ENCODE peak calls at places on chromosomes 11 and 22, in seven cellular contexts. M, K, G, Y, F, C and Z are unnamed samples.

GRCh38 chr11:134559617-134559992 is 147.6 kb upstream of the B3GAT1 start:
- DNase-seq in M (no peak), K (no peak), G (no peak), Y (no peak), F (no peak), C (no peak), Z (no peak)

GRCh38 chr11:85310479-85310878 is 316.7 kb downstream of the DLG2 start:
- DNase-seq in M (no peak), K (no peak), G (no peak), Y (no peak), F (no peak), C (no peak), Z (peak)

GRCh38 chr11:93905384-93905783 is 55.0 kb upstream of the VSTM5 start:
- DNase-seq in M (no peak), K (no peak), G (peak), Y (no peak), F (no peak), C (peak), Z (no peak)

GRCh38 chr11:112844530-112844929 is 116.7 kb upstream of the NCAM1 start:
- DNase-seq in M (no peak), K (no peak), G (no peak), Y (no peak), F (no peak), C (no peak), Z (no peak)

GRCh38 chr11:3962406-3962840 is 107.0 kb downstream of the STIM1 start:
- DNase-seq in M (no peak), K (no peak), G (no peak), Y (no peak), F (no peak), C (no peak), Z (no peak)

GRCh38 chr11:112293614-112294013 is 33.0 kb upstream of the PLET1 start:
- DNase-seq in M (no peak), K (no peak), G (no peak), Y (no peak), F (no peak), C (no peak), Z (no peak)

GRCh38 chr11:125351045-125351867 is 144.8 kb downstream of the FEZ1 start:
- DNase-seq in M (no peak), K (no peak), G (no peak), Y (no peak), F (peak), C (no peak), Z (no peak)

GRCh38 chr11:10728779-10729472 is 22.1 kb upstream of the CTR9 start:
- DNase-seq in M (no peak), K (no peak), G (peak), Y (no peak), F (peak), C (no peak), Z (peak)

GRCh38 chr22:36351921-36352774 is 35.6 kb downstream of the MYH9 start:
- DNase-seq in M (no peak), K (no peak), G (no peak), Y (no peak), F (no peak), C (no peak), Z (no peak)

GRCh38 chr11:19374189-19374588 is 133.4 kb upstream of the E2F8 start:
- DNase-seq in M (no peak), K (no peak), G (peak), Y (no peak), F (no peak), C (peak), Z (no peak)

GRCh38 chr22:40300884-40301672 is 45.2 kb upstream of the ADSL start:
- DNase-seq in M (no peak), K (peak), G (no peak), Y (no peak), F (no peak), C (no peak), Z (no peak)

GRCh38 chr22:41976070-41976901 is 7.0 kb downstream of the SEPTIN3 start:
- DNase-seq in M (peak), K (peak), G (peak), Y (no peak), F (peak), C (no peak), Z (peak)

GRCh38 chr11:77071671-77072605 is 5.2 kb downstream of the CAPN5 start:
- DNase-seq in M (no peak), K (no peak), G (no peak), Y (no peak), F (peak), C (no peak), Z (no peak)

GRCh38 chr11:124746621-124747243 is 5.3 kb downstream of the VSIG2 start:
- DNase-seq in M (peak), K (peak), G (peak), Y (no peak), F (peak), C (peak), Z (peak)

GRCh38 chr11:120816711-120817110 is 207.2 kb upstream of the TBCEL start:
- DNase-seq in M (no peak), K (no peak), G (no peak), Y (no peak), F (no peak), C (no peak), Z (no peak)

GRCh38 chr11:131654849-131655248 is 284.4 kb downstream of the NTM start:
- DNase-seq in M (no peak), K (no peak), G (no peak), Y (no peak), F (no peak), C (no peak), Z (no peak)

GRCh38 chr11:123056835-123057491 is 5.0 kb downstream of the HSPA8 start:
- DNase-seq in M (no peak), K (no peak), G (no peak), Y (no peak), F (no peak), C (no peak), Z (peak)

GRCh38 chr22:42269407-42270177 is 861 bp downstream of the TCF20 start:
- DNase-seq in M (peak), K (peak), G (peak), Y (no peak), F (peak), C (no peak), Z (peak)

GRCh38 chr11:128503231-128503991 is 83.9 kb downstream of the ETS1 start:
- DNase-seq in M (no peak), K (no peak), G (peak), Y (no peak), F (no peak), C (peak), Z (peak)

GRCh38 chr11:112881461-112881860 is 79.8 kb upstream of the NCAM1 start:
- DNase-seq in M (no peak), K (no peak), G (peak), Y (peak), F (peak), C (no peak), Z (no peak)

GRCh38 chr11:111063711-111064110 is 181.8 kb upstream of the POU2AF2 start:
- DNase-seq in M (no peak), K (no peak), G (no peak), Y (no peak), F (no peak), C (no peak), Z (no peak)

GRCh38 chr11:11510939-11511338 is 110.9 kb downstream of the GALNT18 start:
- DNase-seq in M (no peak), K (no peak), G (no peak), Y (peak), F (peak), C (no peak), Z (no peak)

GRCh38 chr11:72238040-72238450 is 5.9 kb downstream of the PHOX2A start:
- DNase-seq in M (peak), K (peak), G (peak), Y (no peak), F (peak), C (no peak), Z (peak)

GRCh38 chr22:36197065-36197440 is 4.6 kb downstream of the APOL4 start:
- DNase-seq in M (no peak), K (peak), G (no peak), Y (no peak), F (peak), C (no peak), Z (peak)

GRCh38 chr11:108768370-108768769 is 103.5 kb downstream of the DDX10 start:
- DNase-seq in M (no peak), K (no peak), G (no peak), Y (no peak), F (no peak), C (no peak), Z (no peak)

GRCh38 chr11:126231725-126232459 is 20.3 kb downstream of the FAM118B start:
- DNase-seq in M (no peak), K (no peak), G (no peak), Y (no peak), F (no peak), C (no peak), Z (no peak)

GRCh38 chr11:9797300-9797699 is 133.4 kb downstream of the SWAP70 start:
- DNase-seq in M (no peak), K (no peak), G (no peak), Y (no peak), F (no peak), C (no peak), Z (no peak)

GRCh38 chr11:131609921-131610320 is 239.5 kb downstream of the NTM start:
- DNase-seq in M (no peak), K (no peak), G (no peak), Y (no peak), F (no peak), C (no peak), Z (no peak)